ENCODE peak calls at places on chromosomes 1 and 21, in eight cellular contexts. Y is colonic mucosa, L is neuronal stem cell, M is fibroblast of lung, N is HCT116, H is SK-N-SH, F is NT2/D1, Z is IMR-90. X is an unnamed sample.

GRCh38 chr1:233664254-233664653 is 50.3 kb downstream of the KCNK1 start:
- DNase-seq in Y (no peak), L (no peak), M (no peak), N (no peak), H (no peak), F (no peak), Z (no peak), X (no peak)

GRCh38 chr21:45280969-45281368 is 6.7 kb downstream of the POFUT2 start:
- DNase-seq in Y (no peak), L (no peak), M (no peak), N (no peak), H (no peak), F (no peak), Z (no peak), X (no peak)

GRCh38 chr21:32184485-32184884 is 94.4 kb downstream of the MIS18A start:
- DNase-seq in Y (no peak), L (no peak), M (no peak), N (no peak), H (no peak), F (no peak), Z (no peak), X (peak; percentile 86)

GRCh38 chr1:145927916-145928647 is 798 bp upstream of the RBM8A start:
- DNase-seq in Y (peak; percentile 28), L (no peak), M (no peak), N (no peak), H (no peak), F (no peak), Z (no peak), X (no peak)

GRCh38 chr1:116330342-116330652 is 42.7 kb upstream of the ATP1A1 start:
- DNase-seq in Y (no peak), L (no peak), M (no peak), N (no peak), H (no peak), F (no peak), Z (no peak), X (no peak)

GRCh38 chr21:44911384-44912157 is 9.1 kb downstream of the ITGB2 start:
- DNase-seq in Y (peak; percentile 88), L (no peak), M (no peak), N (no peak), H (peak; percentile 73), F (no peak), Z (no peak), X (no peak)

GRCh38 chr1:151326619-151327222 is 495 bp downstream of the PI4KB start:
- DNase-seq in Y (peak; percentile 64), L (no peak), M (peak; percentile 56), N (no peak), H (peak; percentile 69), F (no peak), Z (peak; percentile 49), X (peak; percentile 29)

GRCh38 chr1:2786329-2787162 is 14.9 kb downstream of the TTC34 start:
- DNase-seq in Y (peak; percentile 64), L (peak; percentile 54), M (no peak), N (no peak), H (peak; percentile 80), F (no peak), Z (no peak), X (peak; percentile 48)

GRCh38 chr1:53619811-53620619 is 118.9 kb downstream of the GLIS1 start:
- DNase-seq in Y (no peak), L (no peak), M (peak; percentile 34), N (no peak), H (no peak), F (no peak), Z (peak; percentile 81), X (no peak)

GRCh38 chr1:234533034-234533571 is 54.1 kb upstream of the TARBP1 start:
- DNase-seq in Y (peak; percentile 48), L (no peak), M (peak; percentile 98), N (no peak), H (no peak), F (no peak), Z (peak; percentile 97), X (no peak)

GRCh38 chr1:54459714-54460113 is 53.5 kb upstream of the SSBP3 start:
- DNase-seq in Y (no peak), L (no peak), M (no peak), N (no peak), H (peak; percentile 56), F (no peak), Z (no peak), X (no peak)

GRCh38 chr1:17570228-17570627 is 30.7 kb downstream of the ARHGEF10L start:
- DNase-seq in Y (no peak), L (no peak), M (no peak), N (no peak), H (no peak), F (no peak), Z (no peak), X (no peak)
- H3K9ac ChIP-seq in Y (no peak overlapping the region), L (peak overlapping the region; percentile 46), M (no peak overlapping the region), N (peak overlapping the region; percentile 82), H (peak overlapping the region; percentile 67), F (peak overlapping the region; percentile 34), Z (no peak overlapping the region), X (no peak overlapping the region)

DNA sequence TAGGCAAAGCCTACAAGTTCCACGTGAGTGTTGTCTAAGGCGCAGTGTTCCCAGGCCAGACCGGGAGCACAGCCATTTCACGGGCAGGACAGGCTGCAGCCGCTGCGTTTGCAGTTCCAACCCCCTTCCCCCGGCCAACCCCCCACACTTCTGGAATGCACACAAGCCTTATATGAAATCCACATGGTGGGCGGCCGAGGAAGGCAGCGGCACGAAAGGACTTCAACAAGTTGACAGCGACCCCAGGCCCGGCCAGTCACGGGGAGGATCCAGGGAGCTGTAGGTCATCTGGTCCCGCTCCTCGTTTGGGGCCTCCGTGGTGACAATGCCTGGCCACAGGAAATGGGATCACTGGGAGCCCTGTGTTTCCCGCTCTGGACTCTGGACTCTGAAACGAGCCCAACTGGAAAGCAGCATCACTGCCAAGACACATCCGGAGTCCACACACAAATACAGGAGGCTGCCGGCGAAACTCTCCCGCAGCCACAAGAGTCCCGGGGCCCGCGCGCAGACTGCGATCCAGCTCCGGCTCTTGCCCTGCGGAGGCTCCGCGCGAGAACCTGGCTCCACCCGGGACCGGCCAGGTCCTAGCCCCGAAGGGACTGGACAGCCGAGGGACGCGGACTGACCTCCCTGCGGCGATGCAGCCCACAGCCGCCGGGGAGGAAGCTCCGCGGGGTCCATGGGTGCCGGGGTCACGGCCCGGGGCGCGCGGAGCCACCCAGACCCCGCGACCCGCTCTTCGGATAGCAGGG is 794 bp downstream of the NID1 start:
- DNase-seq in Y (peak; percentile 47), L (peak; percentile 46), M (peak; percentile 85), N (no peak), H (peak; percentile 73), F (no peak), Z (peak; percentile 63), X (peak; percentile 56)
- H3K9ac ChIP-seq in Y (peak overlapping the region; percentile 91), L (peak overlapping the region; percentile 98), M (peak overlapping the region; percentile 81), N (no peak overlapping the region), H (peak overlapping the region; percentile 78), F (peak overlapping the region; percentile 91), Z (peak overlapping the region; percentile 73), X (peak overlapping the region; percentile 80)

DNA sequence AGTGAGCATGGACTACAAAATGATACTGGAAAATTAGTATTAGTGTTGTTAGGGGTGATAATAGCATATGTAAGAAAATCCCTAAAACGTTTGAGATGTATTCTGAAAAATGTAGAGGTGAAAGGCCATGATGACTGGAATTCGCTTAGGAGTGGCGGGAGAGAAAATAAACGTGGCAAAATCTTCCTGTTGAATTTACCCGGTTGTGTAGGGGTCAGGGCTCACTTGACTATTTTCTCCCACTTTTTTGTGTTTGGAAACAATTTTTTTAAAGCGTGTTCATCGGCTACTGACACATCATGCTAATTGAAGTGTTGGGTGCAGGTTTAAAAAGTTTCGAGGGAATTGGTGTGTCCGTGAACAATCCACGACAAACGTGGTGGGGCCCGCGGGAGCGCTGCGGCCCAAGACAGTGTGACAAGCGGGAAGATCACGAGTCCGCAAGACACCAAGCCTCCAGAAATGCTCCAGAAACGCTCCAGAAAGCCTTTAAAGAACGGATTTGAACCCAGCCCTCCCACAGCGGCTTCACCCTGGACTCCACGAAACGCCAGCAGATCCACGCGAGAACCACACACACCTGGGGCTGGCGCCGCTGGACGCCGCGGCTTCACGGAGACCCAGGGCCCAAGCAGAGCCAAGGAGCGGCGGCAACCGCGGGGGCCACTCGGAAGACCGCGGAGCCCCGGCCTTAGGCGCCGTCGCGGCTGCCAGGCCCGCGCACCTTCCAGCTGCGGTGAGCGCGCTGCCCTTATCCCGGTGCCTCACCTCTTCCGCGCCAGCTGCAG is 573 bp downstream of the PSMG1 start:
- DNase-seq in Y (peak; percentile 45), L (no peak), M (peak; percentile 42), N (no peak), H (no peak), F (no peak), Z (no peak), X (peak; percentile 41)
- H3K9ac ChIP-seq in Y (peak overlapping the region; percentile 77), L (peak overlapping the region; percentile 100), M (peak overlapping the region; percentile 97), N (peak overlapping the region; percentile 92), H (peak overlapping the region; percentile 93), F (peak overlapping the region; percentile 96), Z (peak overlapping the region; percentile 90), X (peak overlapping the region; percentile 95)

GRCh38 chr1:208179303-208179702 is 64.9 kb downstream of the PLXNA2 start:
- DNase-seq in Y (peak; percentile 55), L (no peak), M (peak; percentile 18), N (no peak), H (peak; percentile 67), F (no peak), Z (no peak), X (peak; percentile 43)

GRCh38 chr1:208175508-208175895 is 68.7 kb downstream of the PLXNA2 start:
- DNase-seq in Y (no peak), L (no peak), M (no peak), N (no peak), H (no peak), F (no peak), Z (no peak), X (no peak)

GRCh38 chr1:208176654-208177053 is 67.5 kb downstream of the PLXNA2 start:
- DNase-seq in Y (no peak), L (no peak), M (no peak), N (no peak), H (no peak), F (no peak), Z (no peak), X (no peak)

GRCh38 chr1:208178091-208178529 is 66.1 kb downstream of the PLXNA2 start:
- DNase-seq in Y (peak; percentile 67), L (no peak), M (no peak), N (no peak), H (no peak), F (no peak), Z (no peak), X (peak; percentile 44)

GRCh38 chr1:208177656-208178055 is 66.5 kb downstream of the PLXNA2 start:
- DNase-seq in Y (peak; percentile 84), L (no peak), M (no peak), N (no peak), H (no peak), F (peak; percentile 84), Z (no peak), X (peak; percentile 33)
- H3K9ac ChIP-seq in Y (no peak overlapping the region), L (no peak overlapping the region), M (no peak overlapping the region), N (no peak overlapping the region), H (no peak overlapping the region), F (no peak overlapping the region), Z (no peak overlapping the region), X (no peak overlapping the region)

DNA sequence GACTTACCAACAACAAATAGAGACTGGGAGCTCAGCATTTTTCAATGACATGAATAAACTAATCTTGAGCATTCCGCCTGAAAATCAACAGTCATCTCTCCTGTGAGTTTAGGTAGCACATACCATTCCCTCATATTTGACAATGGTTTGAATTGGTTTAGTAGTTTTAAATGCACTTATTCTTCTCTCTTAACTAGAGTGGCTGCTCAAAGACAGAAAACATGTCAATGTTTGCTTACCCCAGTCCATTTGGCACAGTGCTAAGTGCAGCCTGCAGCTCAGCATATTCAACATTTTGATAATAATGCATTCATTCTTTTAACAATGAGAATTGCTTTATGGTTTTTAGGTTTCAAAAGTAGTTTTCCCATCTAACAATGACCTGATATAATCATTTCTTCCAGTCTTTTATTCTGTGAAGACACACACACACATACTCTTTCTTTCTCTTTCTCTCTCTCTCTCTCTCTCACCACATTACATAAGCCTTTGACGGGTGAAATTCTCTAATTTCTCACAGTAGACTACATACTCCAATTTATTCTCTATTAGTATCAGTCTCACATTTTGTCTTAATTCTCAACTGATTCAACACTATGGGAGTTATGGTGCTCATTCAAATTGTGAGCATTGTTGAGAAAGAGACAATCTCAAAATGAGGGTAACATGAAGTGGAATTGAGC is 432.3 kb downstream of the LRRIQ3 start:
- DNase-seq in Y (no peak), L (no peak), M (no peak), N (no peak), H (no peak), F (no peak), Z (no peak), X (no peak)
- H3K9ac ChIP-seq in Y (no peak overlapping the region), L (no peak overlapping the region), M (no peak overlapping the region), N (no peak overlapping the region), H (no peak overlapping the region), F (no peak overlapping the region), Z (no peak overlapping the region), X (no peak overlapping the region)

X was measured in mesendoderm.